ENCODE peak calls at places on chromosome 20, in seven cellular contexts. B, J, X, C, S, L and U are unnamed samples.

GRCh38 chr20:64104667-64105451 is 2.5 kb downstream of the NPBWR2 start:
- DNase-seq in B (no peak), J (no peak), X (no peak), C (peak; percentile 32), S (peak; percentile 17), L (no peak), U (no peak)

GRCh38 chr20:29740601-29740950 is 1516.9 kb upstream of the DEFB115 start:
- DNase-seq in B (no peak), J (no peak), X (no peak), C (no peak), S (no peak), L (no peak), U (no peak)

GRCh38 chr20:23282546-23282945 is 68.0 kb upstream of the NXT1 start:
- DNase-seq in B (no peak), J (no peak), X (no peak), C (no peak), S (no peak), L (no peak), U (no peak)

GRCh38 chr20:63216041-63216848 is at the start of gene YTHDF1:
- DNase-seq in B (peak; percentile 90), J (peak; percentile 99), X (peak; percentile 94), C (peak; percentile 99), S (peak; percentile 98), L (peak; percentile 88), U (peak; percentile 98)

GRCh38 chr20:38165089-38165965 is at the start of gene TGM2:
- DNase-seq in B (peak; percentile 69), J (peak; percentile 87), X (peak; percentile 57), C (peak; percentile 92), S (peak; percentile 88), L (no peak), U (peak; percentile 80)

GRCh38 chr20:31747640-31748039 is 8.6 kb downstream of the TPX2 start:
- DNase-seq in B (peak; percentile 53), J (no peak), X (no peak), C (no peak), S (no peak), L (no peak), U (no peak)

GRCh38 chr20:35306931-35307517 is 14.8 kb upstream of the FAM83C start:
- DNase-seq in B (peak; percentile 84), J (peak; percentile 78), X (peak; percentile 59), C (no peak), S (no peak), L (no peak), U (peak; percentile 60)

GRCh38 chr20:50226093-50226974 is 35.7 kb downstream of the CEBPB start:
- DNase-seq in B (peak; percentile 68), J (no peak), X (no peak), C (peak; percentile 90), S (peak; percentile 70), L (no peak), U (no peak)

GRCh38 chr20:61556116-61556515 is 304.1 kb downstream of the CDH4 start:
- DNase-seq in B (peak; percentile 93), J (no peak), X (no peak), C (no peak), S (no peak), L (no peak), U (no peak)

GRCh38 chr20:57329608-57330221 is at the start of gene SPO11:
- DNase-seq in B (no peak), J (peak; percentile 73), X (no peak), C (no peak), S (no peak), L (no peak), U (peak; percentile 92)

GRCh38 chr20:40980828-40981310 is 47.8 kb upstream of the TOP1 start:
- DNase-seq in B (no peak), J (no peak), X (no peak), C (no peak), S (no peak), L (no peak), U (no peak)

GRCh38 chr20:47211036-47211435 is 145.5 kb downstream of the ZMYND8 start:
- DNase-seq in B (no peak), J (no peak), X (no peak), C (no peak), S (no peak), L (no peak), U (no peak)

GRCh38 chr20:37090357-37090871 is 5.4 kb downstream of the RBL1 start:
- DNase-seq in B (no peak), J (no peak), X (no peak), C (no peak), S (no peak), L (no peak), U (no peak)

GRCh38 chr20:1832634-1833033 is 62.6 kb upstream of the SIRPA start:
- DNase-seq in B (no peak), J (no peak), X (no peak), C (no peak), S (no peak), L (no peak), U (no peak)

GRCh38 chr20:20603339-20603990 is 109.0 kb downstream of the RALGAPA2 start:
- DNase-seq in B (no peak), J (peak; percentile 24), X (no peak), C (no peak), S (no peak), L (no peak), U (peak; percentile 49)

GRCh38 chr20:5600982-5601381 is 149.2 kb upstream of the SHLD1 start:
- DNase-seq in B (no peak), J (no peak), X (no peak), C (no peak), S (no peak), L (no peak), U (no peak)

GRCh38 chr20:51027396-51027795 is 4.5 kb upstream of the KCNG1 start:
- DNase-seq in B (no peak), J (no peak), X (no peak), C (no peak), S (no peak), L (no peak), U (no peak)

GRCh38 chr20:36098364-36098763 is 56.2 kb upstream of the EPB41L1 start:
- DNase-seq in B (peak; percentile 40), J (no peak), X (no peak), C (no peak), S (peak; percentile 48), L (no peak), U (peak; percentile 96)

GRCh38 chr20:38883981-38884733 is 42.1 kb upstream of the FAM83D start:
- DNase-seq in B (no peak), J (no peak), X (no peak), C (no peak), S (no peak), L (peak; percentile 34), U (peak; percentile 50)

GRCh38 chr20:9021699-9022098 is 47.2 kb upstream of the PLCB4 start:
- DNase-seq in B (peak; percentile 16), J (peak; percentile 53), X (no peak), C (no peak), S (no peak), L (no peak), U (no peak)

GRCh38 chr20:17873410-17874270 is 95.0 kb downstream of the SNX5 start:
- DNase-seq in B (peak; percentile 96), J (peak; percentile 54), X (peak; percentile 25), C (peak; percentile 88), S (peak; percentile 91), L (no peak), U (peak; percentile 43)

GRCh38 chr20:63963348-63963741 is 6.4 kb downstream of the ZNF512B start:
- DNase-seq in B (no peak), J (no peak), X (no peak), C (no peak), S (no peak), L (no peak), U (no peak)

GRCh38 chr20:18705490-18705889 is 108.1 kb upstream of the SCP2D1 start:
- DNase-seq in B (peak; percentile 97), J (no peak), X (no peak), C (no peak), S (no peak), L (no peak), U (no peak)

GRCh38 chr20:38703526-38703925 is 20.8 kb upstream of the SLC32A1 start:
- DNase-seq in B (no peak), J (no peak), X (no peak), C (no peak), S (no peak), L (no peak), U (no peak)

GRCh38 chr20:4999788-5000187 is 1.5 kb downstream of the SLC23A2 start:
- DNase-seq in B (no peak), J (no peak), X (no peak), C (no peak), S (no peak), L (no peak), U (no peak)

GRCh38 chr20:574297-574942 is 30.8 kb upstream of the CSNK2A1 start:
- DNase-seq in B (no peak), J (peak; percentile 43), X (no peak), C (no peak), S (peak; percentile 47), L (no peak), U (no peak)

GRCh38 chr20:52201395-52201794 is 9.8 kb upstream of the ZFP64 start:
- DNase-seq in B (no peak), J (no peak), X (no peak), C (no peak), S (no peak), L (no peak), U (no peak)

GRCh38 chr20:61817575-61817974 is 248.1 kb downstream of the TAF4 start:
- DNase-seq in B (no peak), J (no peak), X (no peak), C (peak; percentile 19), S (no peak), L (no peak), U (no peak)

GRCh38 chr20:10731190-10731955 is 57.6 kb upstream of the JAG1 start:
- DNase-seq in B (peak; percentile 49), J (no peak), X (no peak), C (no peak), S (no peak), L (no peak), U (no peak)

GRCh38 chr20:63935447-63935846 is 20.8 kb downstream of the UCKL1 start:
- DNase-seq in B (no peak), J (no peak), X (no peak), C (no peak), S (peak; percentile 24), L (no peak), U (no peak)